ENCODE peak calls at places on chromosome 2, in nine cellular contexts. One of them, this sample, is unnamed.

GRCh38 chr2:130744287-130745117 is 10.8 kb upstream of the AMER3 start:
- DNase-seq in right cardiac atrium: peak; percentile 70
- DNase-seq in NCI-H345: peak; percentile 10
- DNase-seq in NB4: no peak
- DNase-seq in left lobe of liver: no peak
- DNase-seq in GM12865: no peak
- DNase-seq in COR-L47: no peak
- DNase-seq in left ventricle myocardium superior: no peak
- DNase-seq in fibroblast of villous mesenchyme: no peak
- DNase-seq in this sample: no peak

GRCh38 chr2:153819501-153819900 is 52.2 kb upstream of the GALNT13 start:
- DNase-seq in fibroblast of villous mesenchyme: no peak
- DNase-seq in COR-L47: peak; percentile 1
- DNase-seq in NCI-H345: no peak
- DNase-seq in left lobe of liver: no peak
- DNase-seq in NB4: peak; percentile 2
- DNase-seq in GM12865: no peak
- DNase-seq in right cardiac atrium: no peak
- DNase-seq in left ventricle myocardium superior: no peak
- DNase-seq in this sample: peak; percentile 4

GRCh38 chr2:150729495-150729955 is 242.1 kb upstream of the RND3 start:
- DNase-seq in NB4: no peak
- DNase-seq in NCI-H345: no peak
- DNase-seq in fibroblast of villous mesenchyme: no peak
- DNase-seq in COR-L47: no peak
- DNase-seq in left lobe of liver: peak; percentile 76
- DNase-seq in left ventricle myocardium superior: no peak
- DNase-seq in right cardiac atrium: no peak
- DNase-seq in GM12865: peak; percentile 21
- DNase-seq in this sample: no peak

GRCh38 chr2:62724886-62725711 is 19.6 kb downstream of the EHBP1 start:
- DNase-seq in left ventricle myocardium superior: peak; percentile 33
- DNase-seq in NCI-H345: peak; percentile 52
- DNase-seq in left lobe of liver: no peak
- DNase-seq in COR-L47: peak; percentile 73
- DNase-seq in fibroblast of villous mesenchyme: no peak
- DNase-seq in NB4: peak; percentile 44
- DNase-seq in GM12865: no peak
- DNase-seq in right cardiac atrium: peak; percentile 66
- DNase-seq in this sample: no peak

GRCh38 chr2:242020196-242021004 is 150.9 kb downstream of the RTP5 start:
- DNase-seq in left ventricle myocardium superior: peak; percentile 65
- DNase-seq in GM12865: no peak
- DNase-seq in fibroblast of villous mesenchyme: peak; percentile 43
- DNase-seq in NB4: peak; percentile 62
- DNase-seq in left lobe of liver: peak; percentile 43
- DNase-seq in COR-L47: peak; percentile 51
- DNase-seq in right cardiac atrium: peak; percentile 75
- DNase-seq in NCI-H345: no peak
- DNase-seq in this sample: no peak

GRCh38 chr2:10810175-10811161 is 2.1 kb downstream of the PDIA6 start:
- DNase-seq in COR-L47: no peak
- DNase-seq in fibroblast of villous mesenchyme: peak; percentile 60
- DNase-seq in NCI-H345: no peak
- DNase-seq in left lobe of liver: no peak
- DNase-seq in GM12865: peak; percentile 68
- DNase-seq in right cardiac atrium: no peak
- DNase-seq in NB4: peak; percentile 38
- DNase-seq in left ventricle myocardium superior: no peak
- DNase-seq in this sample: peak; percentile 34

GRCh38 chr2:22817197-22817596 is 567.8 kb upstream of the KLHL29 start:
- DNase-seq in left lobe of liver: no peak
- DNase-seq in COR-L47: no peak
- DNase-seq in left ventricle myocardium superior: no peak
- DNase-seq in fibroblast of villous mesenchyme: no peak
- DNase-seq in GM12865: no peak
- DNase-seq in right cardiac atrium: peak; percentile 16
- DNase-seq in NCI-H345: no peak
- DNase-seq in NB4: no peak
- DNase-seq in this sample: no peak

GRCh38 chr2:220789961-220790360 is 782.1 kb downstream of the EPHA4 start:
- DNase-seq in right cardiac atrium: no peak
- DNase-seq in fibroblast of villous mesenchyme: peak; percentile 51
- DNase-seq in NB4: no peak
- DNase-seq in NCI-H345: no peak
- DNase-seq in GM12865: no peak
- DNase-seq in left lobe of liver: no peak
- DNase-seq in left ventricle myocardium superior: no peak
- DNase-seq in COR-L47: no peak
- DNase-seq in this sample: peak; percentile 87

GRCh38 chr2:53497020-53497419 is 270.6 kb upstream of the CHAC2 start:
- DNase-seq in NCI-H345: no peak
- DNase-seq in fibroblast of villous mesenchyme: no peak
- DNase-seq in COR-L47: no peak
- DNase-seq in left lobe of liver: no peak
- DNase-seq in GM12865: no peak
- DNase-seq in right cardiac atrium: no peak
- DNase-seq in left ventricle myocardium superior: no peak
- DNase-seq in NB4: no peak
- DNase-seq in this sample: no peak

GRCh38 chr2:180474716-180475115 is 467.6 kb upstream of the CWC22 start:
- DNase-seq in NCI-H345: no peak
- DNase-seq in left ventricle myocardium superior: no peak
- DNase-seq in right cardiac atrium: no peak
- DNase-seq in COR-L47: peak; percentile 24
- DNase-seq in fibroblast of villous mesenchyme: no peak
- DNase-seq in GM12865: no peak
- DNase-seq in left lobe of liver: no peak
- DNase-seq in NB4: no peak
- DNase-seq in this sample: no peak

GRCh38 chr2:215002500-215002899 is 135.9 kb downstream of the ABCA12 start:
- DNase-seq in left lobe of liver: no peak
- DNase-seq in right cardiac atrium: no peak
- DNase-seq in fibroblast of villous mesenchyme: peak; percentile 51
- DNase-seq in COR-L47: peak; percentile 60
- DNase-seq in left ventricle myocardium superior: no peak
- DNase-seq in NB4: peak; percentile 61
- DNase-seq in NCI-H345: no peak
- DNase-seq in GM12865: peak; percentile 63
- DNase-seq in this sample: peak; percentile 33

GRCh38 chr2:86062043-86062442 is 43.6 kb downstream of the POLR1A start:
- DNase-seq in right cardiac atrium: no peak
- DNase-seq in COR-L47: no peak
- DNase-seq in GM12865: no peak
- DNase-seq in NB4: no peak
- DNase-seq in left ventricle myocardium superior: no peak
- DNase-seq in NCI-H345: no peak
- DNase-seq in fibroblast of villous mesenchyme: peak; percentile 92
- DNase-seq in left lobe of liver: no peak
- DNase-seq in this sample: peak; percentile 96

GRCh38 chr2:226338825-226339224 is 460.8 kb downstream of the IRS1 start:
- DNase-seq in COR-L47: no peak
- DNase-seq in left ventricle myocardium superior: no peak
- DNase-seq in GM12865: no peak
- DNase-seq in NB4: peak; percentile 10
- DNase-seq in right cardiac atrium: no peak
- DNase-seq in left lobe of liver: no peak
- DNase-seq in NCI-H345: no peak
- DNase-seq in fibroblast of villous mesenchyme: no peak
- DNase-seq in this sample: no peak

GRCh38 chr2:240225116-240225515 is 84.7 kb upstream of the OTOS start:
- DNase-seq in NCI-H345: no peak
- DNase-seq in NB4: no peak
- DNase-seq in GM12865: no peak
- DNase-seq in right cardiac atrium: no peak
- DNase-seq in left ventricle myocardium superior: peak; percentile 13
- DNase-seq in left lobe of liver: no peak
- DNase-seq in fibroblast of villous mesenchyme: no peak
- DNase-seq in COR-L47: no peak
- DNase-seq in this sample: no peak

GRCh38 chr2:111698743-111699554 is 185.0 kb downstream of the ANAPC1 start:
- DNase-seq in NCI-H345: peak; percentile 8
- DNase-seq in COR-L47: peak; percentile 41
- DNase-seq in left ventricle myocardium superior: peak; percentile 45
- DNase-seq in GM12865: peak; percentile 53
- DNase-seq in left lobe of liver: peak; percentile 77
- DNase-seq in right cardiac atrium: peak; percentile 65
- DNase-seq in NB4: peak; percentile 98
- DNase-seq in fibroblast of villous mesenchyme: peak; percentile 98
- DNase-seq in this sample: peak; percentile 99

GRCh38 chr2:225272173-225272572 is 127.3 kb upstream of the NYAP2 start:
- DNase-seq in COR-L47: peak; percentile 26
- DNase-seq in right cardiac atrium: no peak
- DNase-seq in NCI-H345: peak; percentile 78
- DNase-seq in GM12865: no peak
- DNase-seq in NB4: no peak
- DNase-seq in fibroblast of villous mesenchyme: no peak
- DNase-seq in left lobe of liver: no peak
- DNase-seq in left ventricle myocardium superior: no peak
- DNase-seq in this sample: no peak

GRCh38 chr2:10301946-10302478 is 692 bp upstream of the HPCAL1 start:
- DNase-seq in right cardiac atrium: no peak
- DNase-seq in NCI-H345: peak; percentile 31
- DNase-seq in COR-L47: peak; percentile 72
- DNase-seq in left ventricle myocardium superior: no peak
- DNase-seq in NB4: no peak
- DNase-seq in fibroblast of villous mesenchyme: no peak
- DNase-seq in GM12865: no peak
- DNase-seq in left lobe of liver: no peak
- DNase-seq in this sample: no peak

GRCh38 chr2:10921525-10921924 is 9.8 kb downstream of the KCNF1 start:
- DNase-seq in NCI-H345: no peak
- DNase-seq in NB4: no peak
- DNase-seq in left ventricle myocardium superior: no peak
- DNase-seq in fibroblast of villous mesenchyme: no peak
- DNase-seq in left lobe of liver: no peak
- DNase-seq in COR-L47: no peak
- DNase-seq in GM12865: no peak
- DNase-seq in right cardiac atrium: no peak
- DNase-seq in this sample: no peak

GRCh38 chr2:164599954-164600589 is 21.2 kb downstream of the GRB14 start:
- DNase-seq in COR-L47: peak; percentile 85
- DNase-seq in NB4: peak; percentile 76
- DNase-seq in left lobe of liver: no peak
- DNase-seq in GM12865: peak; percentile 64
- DNase-seq in right cardiac atrium: peak; percentile 32
- DNase-seq in left ventricle myocardium superior: no peak
- DNase-seq in fibroblast of villous mesenchyme: peak; percentile 71
- DNase-seq in NCI-H345: peak; percentile 61
- DNase-seq in this sample: peak; percentile 75

GRCh38 chr2:20707601-20708000 is 40.7 kb downstream of the GDF7 start:
- DNase-seq in left ventricle myocardium superior: no peak
- DNase-seq in NCI-H345: no peak
- DNase-seq in left lobe of liver: no peak
- DNase-seq in NB4: no peak
- DNase-seq in right cardiac atrium: no peak
- DNase-seq in COR-L47: no peak
- DNase-seq in fibroblast of villous mesenchyme: no peak
- DNase-seq in GM12865: no peak
- DNase-seq in this sample: no peak

GRCh38 chr2:41116106-41116797 is 664.4 kb upstream of the SLC8A1 start:
- DNase-seq in NB4: no peak
- DNase-seq in fibroblast of villous mesenchyme: no peak
- DNase-seq in NCI-H345: no peak
- DNase-seq in COR-L47: no peak
- DNase-seq in GM12865: no peak
- DNase-seq in left ventricle myocardium superior: no peak
- DNase-seq in left lobe of liver: no peak
- DNase-seq in right cardiac atrium: no peak
- DNase-seq in this sample: peak; percentile 59

GRCh38 chr2:223896751-223897320 is 48.3 kb downstream of the WDFY1 start:
- DNase-seq in GM12865: peak; percentile 93
- DNase-seq in fibroblast of villous mesenchyme: peak; percentile 64
- DNase-seq in NCI-H345: no peak
- DNase-seq in left lobe of liver: no peak
- DNase-seq in NB4: peak; percentile 58
- DNase-seq in left ventricle myocardium superior: no peak
- DNase-seq in COR-L47: no peak
- DNase-seq in right cardiac atrium: no peak
- DNase-seq in this sample: peak; percentile 43

GRCh38 chr2:180753809-180754761 is 226.3 kb upstream of the UBE2E3 start:
- DNase-seq in COR-L47: no peak
- DNase-seq in fibroblast of villous mesenchyme: no peak
- DNase-seq in GM12865: no peak
- DNase-seq in right cardiac atrium: no peak
- DNase-seq in NCI-H345: no peak
- DNase-seq in NB4: peak; percentile 35
- DNase-seq in left lobe of liver: no peak
- DNase-seq in left ventricle myocardium superior: no peak
- DNase-seq in this sample: peak; percentile 46

GRCh38 chr2:197298609-197299008 is 12.0 kb downstream of the ANKRD44 start:
- DNase-seq in GM12865: peak; percentile 45
- DNase-seq in fibroblast of villous mesenchyme: no peak
- DNase-seq in NCI-H345: no peak
- DNase-seq in COR-L47: no peak
- DNase-seq in right cardiac atrium: no peak
- DNase-seq in left ventricle myocardium superior: no peak
- DNase-seq in left lobe of liver: no peak
- DNase-seq in NB4: no peak
- DNase-seq in this sample: no peak

GRCh38 chr2:225911019-225911418 is 511.5 kb downstream of the NYAP2 start:
- DNase-seq in GM12865: no peak
- DNase-seq in fibroblast of villous mesenchyme: no peak
- DNase-seq in left ventricle myocardium superior: no peak
- DNase-seq in NCI-H345: no peak
- DNase-seq in right cardiac atrium: no peak
- DNase-seq in COR-L47: no peak
- DNase-seq in left lobe of liver: no peak
- DNase-seq in NB4: no peak
- DNase-seq in this sample: no peak

GRCh38 chr2:71703981-71704545 is 250.7 kb downstream of the DYSF start:
- DNase-seq in fibroblast of villous mesenchyme: no peak
- DNase-seq in right cardiac atrium: peak; percentile 61
- DNase-seq in GM12865: no peak
- DNase-seq in left ventricle myocardium superior: no peak
- DNase-seq in left lobe of liver: no peak
- DNase-seq in NB4: no peak
- DNase-seq in NCI-H345: no peak
- DNase-seq in COR-L47: no peak
- DNase-seq in this sample: no peak

GRCh38 chr2:207790898-207791297 is 21.2 kb upstream of the FZD5 start:
- DNase-seq in right cardiac atrium: peak; percentile 52
- DNase-seq in left ventricle myocardium superior: peak; percentile 47
- DNase-seq in left lobe of liver: no peak
- DNase-seq in COR-L47: no peak
- DNase-seq in GM12865: no peak
- DNase-seq in fibroblast of villous mesenchyme: no peak
- DNase-seq in NB4: no peak
- DNase-seq in NCI-H345: no peak
- DNase-seq in this sample: no peak

GRCh38 chr2:186771395-186771794 is 77.5 kb downstream of the FAM171B start:
- DNase-seq in fibroblast of villous mesenchyme: peak; percentile 30
- DNase-seq in left ventricle myocardium superior: no peak
- DNase-seq in NCI-H345: no peak
- DNase-seq in GM12865: no peak
- DNase-seq in right cardiac atrium: no peak
- DNase-seq in COR-L47: no peak
- DNase-seq in NB4: no peak
- DNase-seq in left lobe of liver: no peak
- DNase-seq in this sample: peak; percentile 36

GRCh38 chr2:86079981-86080911 is 25.4 kb downstream of the POLR1A start:
- DNase-seq in NCI-H345: peak; percentile 49
- DNase-seq in NB4: peak; percentile 83
- DNase-seq in left ventricle myocardium superior: peak; percentile 87
- DNase-seq in GM12865: peak; percentile 87
- DNase-seq in fibroblast of villous mesenchyme: peak; percentile 72
- DNase-seq in right cardiac atrium: peak; percentile 93
- DNase-seq in left lobe of liver: peak; percentile 80
- DNase-seq in COR-L47: peak; percentile 36
- DNase-seq in this sample: peak; percentile 64

GRCh38 chr2:15799432-15799827 is 140.9 kb upstream of the MYCN start:
- DNase-seq in GM12865: peak; percentile 26
- DNase-seq in NCI-H345: no peak
- DNase-seq in fibroblast of villous mesenchyme: no peak
- DNase-seq in left ventricle myocardium superior: no peak
- DNase-seq in right cardiac atrium: no peak
- DNase-seq in left lobe of liver: no peak
- DNase-seq in NB4: no peak
- DNase-seq in COR-L47: no peak
- DNase-seq in this sample: no peak

GRCh38 chr2:127091886-127092285 is 15.1 kb downstream of the BIN1 start:
- DNase-seq in fibroblast of villous mesenchyme: no peak
- DNase-seq in left ventricle myocardium superior: no peak
- DNase-seq in left lobe of liver: no peak
- DNase-seq in right cardiac atrium: peak; percentile 42
- DNase-seq in NB4: no peak
- DNase-seq in GM12865: no peak
- DNase-seq in COR-L47: no peak
- DNase-seq in NCI-H345: no peak
- DNase-seq in this sample: no peak

This sample was measured in amniotic epithelial cell.